ENCODE peak calls at places on chromosomes 7 and 10, in nine cellular contexts. One of them, this sample, is unnamed.

GRCh38 chr7:36625247-36625646 is 99.0 kb downstream of the AOAH start:
- DNase-seq in right cardiac atrium: no peak
- DNase-seq in hippocampal formation: no peak
- DNase-seq in lower lobe of right lung: no peak
- DNase-seq in AG09309: no peak
- DNase-seq in foreskin keratinocyte: no peak
- DNase-seq in renal cortical epithelial cell: no peak
- DNase-seq in activated CD4-positive, alpha-beta T cell treated with anti-CD3 and anti-CD28 coated beads for 4 hours: no peak
- DNase-seq in IMR-90: no peak
- DNase-seq in this sample: no peak

GRCh38 chr7:49931627-49932026 is 158.2 kb downstream of the VWC2 start:
- DNase-seq in right cardiac atrium: no peak
- DNase-seq in hippocampal formation: no peak
- DNase-seq in lower lobe of right lung: no peak
- DNase-seq in AG09309: no peak
- DNase-seq in foreskin keratinocyte: no peak
- DNase-seq in renal cortical epithelial cell: no peak
- DNase-seq in activated CD4-positive, alpha-beta T cell treated with anti-CD3 and anti-CD28 coated beads for 4 hours: no peak
- DNase-seq in IMR-90: no peak
- DNase-seq in this sample: no peak

GRCh38 chr7:84354866-84355265 is 160.3 kb upstream of the SEMA3A start:
- DNase-seq in right cardiac atrium: no peak
- DNase-seq in hippocampal formation: no peak
- DNase-seq in lower lobe of right lung: no peak
- DNase-seq in AG09309: no peak
- DNase-seq in foreskin keratinocyte: no peak
- DNase-seq in renal cortical epithelial cell: no peak
- DNase-seq in activated CD4-positive, alpha-beta T cell treated with anti-CD3 and anti-CD28 coated beads for 4 hours: no peak
- DNase-seq in IMR-90: peak
- DNase-seq in this sample: no peak

GRCh38 chr10:86364551-86365345 is 1.8 kb downstream of the GRID1 start:
- DNase-seq in right cardiac atrium: peak
- DNase-seq in hippocampal formation: no peak
- DNase-seq in lower lobe of right lung: no peak
- DNase-seq in AG09309: no peak
- DNase-seq in foreskin keratinocyte: no peak
- DNase-seq in renal cortical epithelial cell: no peak
- DNase-seq in activated CD4-positive, alpha-beta T cell treated with anti-CD3 and anti-CD28 coated beads for 4 hours: no peak
- DNase-seq in IMR-90: no peak
- DNase-seq in this sample: peak

GRCh38 chr10:49518982-49519578 is 19.8 kb downstream of the ERCC6 start:
- DNase-seq in right cardiac atrium: no peak
- DNase-seq in hippocampal formation: peak
- DNase-seq in lower lobe of right lung: no peak
- DNase-seq in AG09309: no peak
- DNase-seq in foreskin keratinocyte: no peak
- DNase-seq in renal cortical epithelial cell: peak
- DNase-seq in activated CD4-positive, alpha-beta T cell treated with anti-CD3 and anti-CD28 coated beads for 4 hours: peak
- DNase-seq in IMR-90: peak
- DNase-seq in this sample: no peak

GRCh38 chr10:120832106-120832505 is 19.1 kb upstream of the WDR11 start:
- DNase-seq in right cardiac atrium: no peak
- DNase-seq in hippocampal formation: no peak
- DNase-seq in lower lobe of right lung: no peak
- DNase-seq in AG09309: no peak
- DNase-seq in foreskin keratinocyte: no peak
- DNase-seq in renal cortical epithelial cell: no peak
- DNase-seq in activated CD4-positive, alpha-beta T cell treated with anti-CD3 and anti-CD28 coated beads for 4 hours: no peak
- DNase-seq in IMR-90: no peak
- DNase-seq in this sample: no peak

GRCh38 chr10:95312264-95312663 is 21.5 kb upstream of the PDLIM1 start:
- DNase-seq in right cardiac atrium: no peak
- DNase-seq in hippocampal formation: no peak
- DNase-seq in lower lobe of right lung: no peak
- DNase-seq in AG09309: no peak
- DNase-seq in foreskin keratinocyte: no peak
- DNase-seq in renal cortical epithelial cell: no peak
- DNase-seq in activated CD4-positive, alpha-beta T cell treated with anti-CD3 and anti-CD28 coated beads for 4 hours: no peak
- DNase-seq in IMR-90: peak
- DNase-seq in this sample: no peak

GRCh38 chr7:140475747-140476333 is 3.5 kb downstream of the MKRN1 start:
- DNase-seq in right cardiac atrium: no peak
- DNase-seq in hippocampal formation: peak
- DNase-seq in lower lobe of right lung: no peak
- DNase-seq in AG09309: peak
- DNase-seq in foreskin keratinocyte: no peak
- DNase-seq in renal cortical epithelial cell: peak
- DNase-seq in activated CD4-positive, alpha-beta T cell treated with anti-CD3 and anti-CD28 coated beads for 4 hours: peak
- DNase-seq in IMR-90: peak
- DNase-seq in this sample: no peak

GRCh38 chr10:69218831-69219230 is 1.3 kb upstream of the HKDC1 start:
- DNase-seq in right cardiac atrium: no peak
- DNase-seq in hippocampal formation: no peak
- DNase-seq in lower lobe of right lung: no peak
- DNase-seq in AG09309: no peak
- DNase-seq in foreskin keratinocyte: no peak
- DNase-seq in renal cortical epithelial cell: no peak
- DNase-seq in activated CD4-positive, alpha-beta T cell treated with anti-CD3 and anti-CD28 coated beads for 4 hours: no peak
- DNase-seq in IMR-90: no peak
- DNase-seq in this sample: no peak

GRCh38 chr10:56547163-56547562 is 186.1 kb upstream of the ZWINT start:
- DNase-seq in right cardiac atrium: no peak
- DNase-seq in hippocampal formation: no peak
- DNase-seq in lower lobe of right lung: no peak
- DNase-seq in AG09309: no peak
- DNase-seq in foreskin keratinocyte: no peak
- DNase-seq in renal cortical epithelial cell: no peak
- DNase-seq in activated CD4-positive, alpha-beta T cell treated with anti-CD3 and anti-CD28 coated beads for 4 hours: no peak
- DNase-seq in IMR-90: no peak
- DNase-seq in this sample: no peak

GRCh38 chr10:7672366-7673134 is 5.8 kb upstream of the ITIH5 start:
- DNase-seq in right cardiac atrium: no peak
- DNase-seq in hippocampal formation: no peak
- DNase-seq in lower lobe of right lung: no peak
- DNase-seq in AG09309: no peak
- DNase-seq in foreskin keratinocyte: no peak
- DNase-seq in renal cortical epithelial cell: no peak
- DNase-seq in activated CD4-positive, alpha-beta T cell treated with anti-CD3 and anti-CD28 coated beads for 4 hours: no peak
- DNase-seq in IMR-90: no peak
- DNase-seq in this sample: no peak

GRCh38 chr7:154231732-154232131 is 179.5 kb downstream of the DPP6 start:
- DNase-seq in right cardiac atrium: no peak
- DNase-seq in hippocampal formation: no peak
- DNase-seq in lower lobe of right lung: no peak
- DNase-seq in AG09309: no peak
- DNase-seq in foreskin keratinocyte: no peak
- DNase-seq in renal cortical epithelial cell: no peak
- DNase-seq in activated CD4-positive, alpha-beta T cell treated with anti-CD3 and anti-CD28 coated beads for 4 hours: no peak
- DNase-seq in IMR-90: no peak
- DNase-seq in this sample: no peak

GRCh38 chr7:30927559-30927958 is 15.9 kb downstream of the AQP1 start:
- DNase-seq in right cardiac atrium: no peak
- DNase-seq in hippocampal formation: no peak
- DNase-seq in lower lobe of right lung: no peak
- DNase-seq in AG09309: no peak
- DNase-seq in foreskin keratinocyte: no peak
- DNase-seq in renal cortical epithelial cell: no peak
- DNase-seq in activated CD4-positive, alpha-beta T cell treated with anti-CD3 and anti-CD28 coated beads for 4 hours: no peak
- DNase-seq in IMR-90: no peak
- DNase-seq in this sample: no peak

GRCh38 chr7:85750454-85750949 is 563.6 kb upstream of the SEMA3D start:
- DNase-seq in right cardiac atrium: no peak
- DNase-seq in hippocampal formation: no peak
- DNase-seq in lower lobe of right lung: no peak
- DNase-seq in AG09309: peak
- DNase-seq in foreskin keratinocyte: no peak
- DNase-seq in renal cortical epithelial cell: peak
- DNase-seq in activated CD4-positive, alpha-beta T cell treated with anti-CD3 and anti-CD28 coated beads for 4 hours: no peak
- DNase-seq in IMR-90: peak
- DNase-seq in this sample: no peak

GRCh38 chr10:16195894-16196293 is 240.9 kb upstream of the PTER start:
- DNase-seq in right cardiac atrium: no peak
- DNase-seq in hippocampal formation: no peak
- DNase-seq in lower lobe of right lung: no peak
- DNase-seq in AG09309: no peak
- DNase-seq in foreskin keratinocyte: no peak
- DNase-seq in renal cortical epithelial cell: no peak
- DNase-seq in activated CD4-positive, alpha-beta T cell treated with anti-CD3 and anti-CD28 coated beads for 4 hours: no peak
- DNase-seq in IMR-90: no peak
- DNase-seq in this sample: no peak

GRCh38 chr10:110218627-110219026 is 11.2 kb downstream of the MXI1 start:
- DNase-seq in right cardiac atrium: no peak
- DNase-seq in hippocampal formation: no peak
- DNase-seq in lower lobe of right lung: peak
- DNase-seq in AG09309: no peak
- DNase-seq in foreskin keratinocyte: no peak
- DNase-seq in renal cortical epithelial cell: no peak
- DNase-seq in activated CD4-positive, alpha-beta T cell treated with anti-CD3 and anti-CD28 coated beads for 4 hours: no peak
- DNase-seq in IMR-90: no peak
- DNase-seq in this sample: peak

GRCh38 chr10:69861251-69862240 is 59.8 kb downstream of the COL13A1 start:
- DNase-seq in right cardiac atrium: no peak
- DNase-seq in hippocampal formation: no peak
- DNase-seq in lower lobe of right lung: no peak
- DNase-seq in AG09309: peak
- DNase-seq in foreskin keratinocyte: peak
- DNase-seq in renal cortical epithelial cell: peak
- DNase-seq in activated CD4-positive, alpha-beta T cell treated with anti-CD3 and anti-CD28 coated beads for 4 hours: no peak
- DNase-seq in IMR-90: peak
- DNase-seq in this sample: no peak

GRCh38 chr10:53331460-53331859 is 558.9 kb upstream of the MBL2 start:
- DNase-seq in right cardiac atrium: no peak
- DNase-seq in hippocampal formation: no peak
- DNase-seq in lower lobe of right lung: no peak
- DNase-seq in AG09309: no peak
- DNase-seq in foreskin keratinocyte: no peak
- DNase-seq in renal cortical epithelial cell: no peak
- DNase-seq in activated CD4-positive, alpha-beta T cell treated with anti-CD3 and anti-CD28 coated beads for 4 hours: no peak
- DNase-seq in IMR-90: no peak
- DNase-seq in this sample: no peak

GRCh38 chr10:98267894-98268693 is at the start of gene LOXL4:
- DNase-seq in right cardiac atrium: peak
- DNase-seq in hippocampal formation: no peak
- DNase-seq in lower lobe of right lung: no peak
- DNase-seq in AG09309: no peak
- DNase-seq in foreskin keratinocyte: no peak
- DNase-seq in renal cortical epithelial cell: no peak
- DNase-seq in activated CD4-positive, alpha-beta T cell treated with anti-CD3 and anti-CD28 coated beads for 4 hours: no peak
- DNase-seq in IMR-90: no peak
- DNase-seq in this sample: no peak

GRCh38 chr10:80414126-80414898 is 6.0 kb downstream of the PRXL2A start:
- DNase-seq in right cardiac atrium: no peak
- DNase-seq in hippocampal formation: no peak
- DNase-seq in lower lobe of right lung: no peak
- DNase-seq in AG09309: no peak
- DNase-seq in foreskin keratinocyte: no peak
- DNase-seq in renal cortical epithelial cell: no peak
- DNase-seq in activated CD4-positive, alpha-beta T cell treated with anti-CD3 and anti-CD28 coated beads for 4 hours: no peak
- DNase-seq in IMR-90: peak
- DNase-seq in this sample: no peak

GRCh38 chr10:78703581-78703980 is 365.2 kb upstream of the ZMIZ1 start:
- DNase-seq in right cardiac atrium: no peak
- DNase-seq in hippocampal formation: no peak
- DNase-seq in lower lobe of right lung: no peak
- DNase-seq in AG09309: no peak
- DNase-seq in foreskin keratinocyte: no peak
- DNase-seq in renal cortical epithelial cell: peak
- DNase-seq in activated CD4-positive, alpha-beta T cell treated with anti-CD3 and anti-CD28 coated beads for 4 hours: no peak
- DNase-seq in IMR-90: peak
- DNase-seq in this sample: no peak

GRCh38 chr10:85250304-85250703 is 921.9 kb downstream of the CCSER2 start:
- DNase-seq in right cardiac atrium: no peak
- DNase-seq in hippocampal formation: no peak
- DNase-seq in lower lobe of right lung: no peak
- DNase-seq in AG09309: no peak
- DNase-seq in foreskin keratinocyte: no peak
- DNase-seq in renal cortical epithelial cell: no peak
- DNase-seq in activated CD4-positive, alpha-beta T cell treated with anti-CD3 and anti-CD28 coated beads for 4 hours: no peak
- DNase-seq in IMR-90: no peak
- DNase-seq in this sample: no peak

GRCh38 chr7:504221-505081 is 15.2 kb downstream of the PDGFA start:
- DNase-seq in right cardiac atrium: peak
- DNase-seq in hippocampal formation: no peak
- DNase-seq in lower lobe of right lung: peak
- DNase-seq in AG09309: no peak
- DNase-seq in foreskin keratinocyte: no peak
- DNase-seq in renal cortical epithelial cell: no peak
- DNase-seq in activated CD4-positive, alpha-beta T cell treated with anti-CD3 and anti-CD28 coated beads for 4 hours: no peak
- DNase-seq in IMR-90: no peak
- DNase-seq in this sample: peak

GRCh38 chr10:47346572-47347302 is 1.4 kb upstream of the RBP3 start:
- DNase-seq in right cardiac atrium: no peak
- DNase-seq in hippocampal formation: no peak
- DNase-seq in lower lobe of right lung: peak
- DNase-seq in AG09309: no peak
- DNase-seq in foreskin keratinocyte: no peak
- DNase-seq in renal cortical epithelial cell: no peak
- DNase-seq in activated CD4-positive, alpha-beta T cell treated with anti-CD3 and anti-CD28 coated beads for 4 hours: no peak
- DNase-seq in IMR-90: no peak
- DNase-seq in this sample: no peak

This sample was measured in aorta.